ENCODE peak calls at places on chromosomes 12 and 14, in four cellular contexts. N, S, L and B are unnamed samples.

GRCh38 chr14:51657762-51658161 is 6.1 kb downstream of the FRMD6 start:
- DNase-seq in N (no peak), S (no peak), L (no peak), B (no peak)

GRCh38 chr12:77228376-77228775 is 163.0 kb upstream of the E2F7 start:
- DNase-seq in N (no peak), S (no peak), L (no peak), B (no peak)

GRCh38 chr12:116194935-116195431 is 82.5 kb downstream of the MED13L start:
- DNase-seq in N (peak), S (no peak), L (no peak), B (no peak)

GRCh38 chr14:100371773-100372172 is 48.6 kb downstream of the SLC25A47 start:
- DNase-seq in N (no peak), S (no peak), L (no peak), B (no peak)

GRCh38 chr14:91095178-91095577 is 18.7 kb upstream of the DGLUCY start:
- DNase-seq in N (no peak), S (no peak), L (no peak), B (no peak)

GRCh38 chr14:105547741-105548169 is 21.4 kb downstream of the TMEM121 start:
- DNase-seq in N (no peak), S (no peak), L (no peak), B (no peak)

GRCh38 chr12:132550014-132550802 is 60.2 kb downstream of the LRCOL1 start:
- DNase-seq in N (no peak), S (no peak), L (no peak), B (no peak)

GRCh38 chr14:74979442-74980397 is 23.0 kb upstream of the EIF2B2 start:
- DNase-seq in N (no peak), S (peak), L (no peak), B (no peak)

GRCh38 chr14:80772504-80772903 is 169.0 kb downstream of the CEP128 start:
- DNase-seq in N (no peak), S (no peak), L (no peak), B (no peak)

GRCh38 chr12:22821985-22822384 is 197.0 kb downstream of the ETNK1 start:
- DNase-seq in N (no peak), S (no peak), L (no peak), B (no peak)

GRCh38 chr12:111412830-111413441 is 7.2 kb downstream of the SH2B3 start:
- DNase-seq in N (no peak), S (no peak), L (no peak), B (no peak)

GRCh38 chr12:118356809-118357326 is 15.8 kb downstream of the TAOK3 start:
- DNase-seq in N (no peak), S (no peak), L (no peak), B (no peak)

GRCh38 chr12:57816855-57817151 is 1.7 kb downstream of the AVIL start:
- DNase-seq in N (no peak), S (peak), L (no peak), B (no peak)

GRCh38 chr12:68349921-68350606 is 17.9 kb upstream of the MDM1 start:
- DNase-seq in N (no peak), S (no peak), L (no peak), B (no peak)

GRCh38 chr14:102584871-102585869 is 7.3 kb upstream of the RCOR1 start:
- DNase-seq in N (no peak), S (no peak), L (no peak), B (no peak)

GRCh38 chr14:77615231-77616132 is 955 bp downstream of the SPTLC2 start:
- DNase-seq in N (no peak), S (no peak), L (no peak), B (peak)

GRCh38 chr14:49424436-49425331 is 161.5 kb downstream of the RPS29 start:
- DNase-seq in N (no peak), S (no peak), L (no peak), B (no peak)

GRCh38 chr12:124543591-124544310 is 23.7 kb downstream of the NCOR2 start:
- DNase-seq in N (no peak), S (no peak), L (no peak), B (no peak)

GRCh38 chr14:92368001-92368400 is 45.0 kb downstream of the SLC24A4 start:
- DNase-seq in N (no peak), S (no peak), L (no peak), B (no peak)

GRCh38 chr14:49975799-49976198 is 82.9 kb downstream of the ARF6 start:
- DNase-seq in N (no peak), S (no peak), L (peak), B (no peak)